ENCODE peak calls at places on chromosomes 13 and 19, in eight cellular contexts. X is right lobe of liver, N is ovary, Y is HepG2, B is IMR-90, D is stomach, P is HCT116, I is A549. C is an unnamed sample.

GRCh38 chr19:58409010-58409790 is 751 bp downstream of the ZNF584 start:
- DNase-seq in X (no peak), N (peak), Y (no peak), B (peak), D (no peak), P (no peak), I (peak), C (no peak)

GRCh38 chr19:51142119-51142518 is at the start of gene SIGLEC7:
- DNase-seq in X (no peak), N (no peak), Y (no peak), B (no peak), D (no peak), P (no peak), I (no peak), C (no peak)

GRCh38 chr19:38993271-38993670 is 17.7 kb upstream of the FBXO17 start:
- DNase-seq in X (no peak), N (no peak), Y (no peak), B (peak), D (no peak), P (no peak), I (peak), C (peak)

GRCh38 chr13:97982286-97982685 is 28.8 kb downstream of the IPO5 start:
- DNase-seq in X (no peak), N (no peak), Y (no peak), B (peak), D (no peak), P (no peak), I (no peak), C (no peak)

GRCh38 chr19:39937792-39938191 is 3.4 kb upstream of the FCGBP start:
- DNase-seq in X (no peak), N (no peak), Y (no peak), B (no peak), D (no peak), P (no peak), I (no peak), C (no peak)

GRCh38 chr19:798415-799075 is 1.3 kb downstream of the PTBP1 start:
- DNase-seq in X (peak), N (no peak), Y (peak), B (no peak), D (no peak), P (no peak), I (no peak), C (no peak)

GRCh38 chr13:106573279-106573831 is 5.4 kb upstream of the ARGLU1 start:
- DNase-seq in X (no peak), N (peak), Y (no peak), B (peak), D (no peak), P (no peak), I (no peak), C (no peak)

GRCh38 chr13:28650284-28650683 is 8.6 kb upstream of the POMP start:
- DNase-seq in X (no peak), N (no peak), Y (no peak), B (peak), D (no peak), P (no peak), I (no peak), C (no peak)

GRCh38 chr13:39023316-39023715 is 14.6 kb downstream of the PROSER1 start:
- DNase-seq in X (no peak), N (no peak), Y (no peak), B (peak), D (no peak), P (no peak), I (no peak), C (no peak)

GRCh38 chr19:14187586-14187985 is 18.4 kb downstream of the ADGRL1 start:
- DNase-seq in X (no peak), N (no peak), Y (no peak), B (no peak), D (no peak), P (no peak), I (no peak), C (no peak)

GRCh38 chr13:50244913-50245574 is 229.8 kb downstream of the KCNRG start:
- DNase-seq in X (peak), N (no peak), Y (peak), B (peak), D (peak), P (peak), I (peak), C (no peak)

GRCh38 chr13:30049692-30050091 is 199.3 kb upstream of the UBL3 start:
- DNase-seq in X (no peak), N (no peak), Y (no peak), B (no peak), D (no peak), P (no peak), I (no peak), C (no peak)

GRCh38 chr13:70585109-70585508 is 476.9 kb upstream of the KLHL1 start:
- DNase-seq in X (no peak), N (no peak), Y (no peak), B (no peak), D (no peak), P (no peak), I (no peak), C (no peak)

GRCh38 chr19:15871570-15871969 is 26.3 kb downstream of the CYP4F2 start:
- DNase-seq in X (peak), N (no peak), Y (no peak), B (no peak), D (no peak), P (peak), I (no peak), C (no peak)

GRCh38 chr13:83350569-83350968 is 531.7 kb downstream of the SLITRK1 start:
- DNase-seq in X (no peak), N (no peak), Y (no peak), B (peak), D (no peak), P (no peak), I (peak), C (no peak)

GRCh38 chr19:17576758-17577532 is 21.5 kb downstream of the COLGALT1 start:
- DNase-seq in X (no peak), N (peak), Y (no peak), B (no peak), D (no peak), P (peak), I (peak), C (peak)

GRCh38 chr19:16326401-16327130 is 1.9 kb downstream of the KLF2 start:
- DNase-seq in X (peak), N (peak), Y (no peak), B (no peak), D (no peak), P (no peak), I (no peak), C (no peak)

GRCh38 chr19:1206063-1206732 is 620 bp downstream of the STK11 start:
- DNase-seq in X (peak), N (no peak), Y (no peak), B (no peak), D (no peak), P (no peak), I (no peak), C (no peak)

GRCh38 chr19:38729653-38730469 is 14.4 kb downstream of the CAPN12 start:
- DNase-seq in X (peak), N (peak), Y (peak), B (peak), D (peak), P (peak), I (peak), C (peak)

GRCh38 chr13:73984949-73985691 is 149.1 kb downstream of the KLF12 start:
- DNase-seq in X (no peak), N (no peak), Y (no peak), B (no peak), D (no peak), P (no peak), I (no peak), C (no peak)

GRCh38 chr19:16070366-16070990 is 5.8 kb upstream of the TPM4 start:
- DNase-seq in X (peak), N (peak), Y (peak), B (no peak), D (peak), P (peak), I (peak), C (peak)

GRCh38 chr19:16340092-16340491 is 15.5 kb downstream of the KLF2 start:
- DNase-seq in X (no peak), N (peak), Y (peak), B (peak), D (no peak), P (no peak), I (peak), C (no peak)

GRCh38 chr19:14150041-14150769 is 13.8 kb upstream of the ASF1B start:
- DNase-seq in X (no peak), N (no peak), Y (no peak), B (no peak), D (no peak), P (no peak), I (no peak), C (no peak)

GRCh38 chr19:30083125-30083681 is 141.2 kb downstream of the URI1 start:
- DNase-seq in X (no peak), N (no peak), Y (no peak), B (no peak), D (no peak), P (no peak), I (no peak), C (no peak)

GRCh38 chr19:12969292-12969988 is at the start of gene DAND5:
- DNase-seq in X (no peak), N (no peak), Y (no peak), B (no peak), D (peak), P (no peak), I (no peak), C (no peak)

GRCh38 chr19:47111682-47112165 is 1.9 kb downstream of the ZC3H4 start:
- DNase-seq in X (no peak), N (no peak), Y (no peak), B (no peak), D (no peak), P (no peak), I (no peak), C (no peak)

GRCh38 chr19:47113446-47114348 is at the start of gene ZC3H4:
- DNase-seq in X (peak), N (peak), Y (peak), B (peak), D (peak), P (peak), I (peak), C (peak)

GRCh38 chr19:47111081-47111589 is 2.4 kb downstream of the ZC3H4 start:
- DNase-seq in X (peak), N (peak), Y (no peak), B (no peak), D (peak), P (no peak), I (no peak), C (no peak)

GRCh38 chr19:47112166-47112663 is 1.4 kb downstream of the ZC3H4 start:
- DNase-seq in X (peak), N (peak), Y (peak), B (peak), D (peak), P (no peak), I (peak), C (peak)

DNA sequence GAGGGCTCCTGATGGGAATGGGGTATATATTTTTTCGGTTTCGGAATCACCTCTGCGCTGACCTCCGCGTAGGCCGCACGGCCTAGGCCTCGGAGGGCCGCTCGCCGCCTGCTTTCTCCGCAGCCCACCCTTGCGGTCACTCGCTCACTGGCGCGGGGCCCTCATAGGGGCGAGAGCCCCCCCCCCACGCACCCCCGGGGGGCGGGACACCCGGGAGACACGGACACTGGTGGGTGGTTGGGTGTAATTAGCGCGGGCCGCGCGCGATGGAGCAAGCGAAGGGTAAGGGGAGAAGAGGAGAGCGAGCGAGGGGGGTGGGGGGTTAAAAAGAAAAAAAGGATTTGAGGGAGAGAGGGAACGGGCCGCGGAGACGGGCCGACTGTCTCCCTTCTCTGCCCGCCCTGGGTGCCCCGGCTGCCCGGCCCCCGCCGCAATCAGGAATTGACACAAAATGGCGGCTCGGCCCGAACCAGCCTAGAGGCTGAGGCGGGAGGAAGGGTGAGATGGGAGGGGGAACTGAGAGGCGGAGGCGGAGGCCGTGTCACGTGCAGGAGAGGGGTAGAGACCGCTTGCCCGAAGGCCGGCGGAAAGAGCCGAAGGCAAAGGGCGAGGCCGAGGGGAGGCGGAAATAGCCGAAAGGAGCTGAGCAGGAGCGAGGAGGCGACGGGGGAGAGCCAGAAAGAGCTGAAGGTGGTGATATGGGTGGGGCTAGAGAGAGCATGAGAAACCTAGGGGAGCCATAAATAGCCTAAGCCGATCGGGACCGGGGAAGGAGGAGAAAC is 721 bp downstream of the ZC3H4 start:
- DNase-seq in X (peak), N (peak), Y (peak), B (peak), D (peak), P (peak), I (peak), C (peak)
- TF ChIP-seq POLR2A in X (peak), N (peak), Y (peak), B (peak), D (peak), P (peak), I (peak), C (peak)

DNA sequence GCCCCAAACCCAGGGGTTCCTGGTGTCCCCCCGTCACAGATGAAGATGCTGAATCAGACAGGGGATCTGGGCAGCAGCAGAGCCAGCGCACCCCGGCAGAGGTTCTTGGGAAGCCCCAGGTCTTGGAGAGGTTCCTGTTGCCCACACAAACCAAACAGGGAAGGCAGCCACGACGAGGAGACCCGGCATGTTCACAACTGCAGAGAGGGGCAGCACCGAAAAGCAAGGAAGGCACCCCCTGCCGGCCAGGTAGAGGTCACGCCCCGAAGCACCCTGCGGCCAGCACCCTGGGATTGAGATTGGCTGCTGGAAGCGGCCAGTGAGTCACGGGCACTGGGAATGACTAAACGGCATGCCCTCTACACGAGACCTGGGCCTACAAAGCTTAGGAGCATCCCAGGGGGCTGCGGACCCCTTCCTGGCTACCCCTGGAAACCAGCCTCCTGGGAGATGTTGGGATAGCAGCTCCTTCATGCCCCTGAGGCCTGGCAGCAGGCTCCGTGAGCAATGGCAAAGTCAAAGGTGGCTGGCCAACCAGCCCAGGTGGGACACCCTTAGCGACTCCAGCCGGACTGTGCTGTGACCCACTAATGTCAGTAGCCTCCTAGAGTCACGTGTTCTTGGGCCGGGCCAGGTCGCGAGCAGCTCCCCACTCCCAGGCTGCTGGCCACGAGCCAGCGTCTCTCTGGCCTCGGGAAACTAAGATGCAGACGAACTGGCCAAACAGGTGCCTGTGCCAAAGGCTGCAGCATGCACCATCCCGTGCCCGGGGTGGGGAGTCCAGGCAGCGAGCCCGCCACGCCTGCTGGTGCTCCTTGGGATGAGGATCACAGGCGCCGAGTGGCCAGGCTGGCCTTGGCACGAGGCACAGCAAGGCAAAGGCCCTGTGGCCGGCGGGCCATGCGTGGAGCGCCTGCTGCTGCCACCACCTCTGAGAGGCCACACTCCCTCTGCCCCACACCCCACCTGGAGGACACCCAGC is 43.2 kb downstream of the MLLT1 start:
- DNase-seq in X (peak), N (peak), Y (no peak), B (no peak), D (peak), P (no peak), I (no peak), C (peak)
- TF ChIP-seq CTCF in X (no peak), N (no peak), Y (no peak), B (no peak), D (no peak), P (no peak), I (no peak), C (no peak)

GRCh38 chr19:10688545-10689280 is 12.5 kb upstream of the QTRT1 start:
- DNase-seq in X (no peak), N (no peak), Y (no peak), B (no peak), D (no peak), P (no peak), I (no peak), C (no peak)

GRCh38 chr19:10687518-10688288 is 13.5 kb upstream of the QTRT1 start:
- DNase-seq in X (no peak), N (no peak), Y (no peak), B (no peak), D (no peak), P (no peak), I (no peak), C (no peak)

GRCh38 chr19:10685210-10685609 is 16.0 kb upstream of the QTRT1 start:
- DNase-seq in X (no peak), N (no peak), Y (no peak), B (no peak), D (no peak), P (no peak), I (no peak), C (no peak)

GRCh38 chr19:10686193-10686592 is 15.0 kb upstream of the QTRT1 start:
- DNase-seq in X (no peak), N (no peak), Y (no peak), B (no peak), D (no peak), P (no peak), I (no peak), C (no peak)

DNA sequence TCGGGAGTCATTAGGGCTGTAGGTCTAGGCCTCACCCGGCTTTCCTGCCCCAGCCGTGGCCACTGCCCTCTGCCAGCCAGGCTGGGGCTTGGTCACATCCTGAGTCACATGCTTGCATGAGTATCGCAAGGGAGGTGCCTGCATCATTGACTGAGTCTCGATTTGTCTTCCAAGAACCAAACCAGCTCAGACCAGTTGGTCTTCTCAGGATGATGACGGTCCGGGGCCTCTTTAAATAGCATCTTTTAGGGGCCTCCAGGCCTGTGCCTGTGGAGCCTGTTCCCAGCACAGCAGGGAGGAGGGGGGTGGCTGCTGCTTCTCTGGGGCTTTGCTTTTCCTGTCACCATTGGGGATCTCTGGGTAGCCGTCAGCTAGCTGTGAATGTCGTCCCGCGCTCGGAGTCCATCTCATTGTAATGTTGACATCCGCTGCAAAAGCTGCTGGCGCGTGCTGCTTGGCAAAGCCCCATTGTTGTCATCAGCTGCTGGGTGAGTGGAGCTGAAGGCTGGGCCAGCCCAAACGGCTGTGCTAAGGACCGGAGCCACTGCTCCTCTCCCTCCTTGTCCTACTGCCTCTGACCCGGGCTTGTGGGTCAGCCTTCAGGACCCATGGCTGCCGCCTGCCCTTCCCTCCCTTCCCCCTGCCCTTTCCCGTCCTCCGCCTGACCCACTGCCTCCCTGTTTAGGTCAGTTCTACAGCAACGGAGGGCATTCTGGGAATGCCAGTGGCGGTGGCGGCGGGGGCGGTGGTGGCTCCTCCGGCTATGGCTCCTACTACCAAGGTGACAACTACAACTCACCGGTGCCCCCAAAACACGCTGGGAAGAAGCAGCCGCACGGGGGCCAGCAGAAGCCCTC is 14.3 kb upstream of the QTRT1 start:
- DNase-seq in X (no peak), N (no peak), Y (no peak), B (peak), D (no peak), P (no peak), I (no peak), C (no peak)
- TF ChIP-seq POLR2A in X (no peak), N (no peak), Y (no peak), B (no peak), D (no peak), P (no peak), I (no peak), C (no peak)

GRCh38 chr13:114113961-114114360 is 18.5 kb downstream of the RASA3 start:
- DNase-seq in X (no peak), N (peak), Y (no peak), B (no peak), D (no peak), P (no peak), I (no peak), C (no peak)

GRCh38 chr13:114112231-114112825 is 20.1 kb downstream of the RASA3 start:
- DNase-seq in X (peak), N (peak), Y (no peak), B (peak), D (no peak), P (no peak), I (no peak), C (no peak)

GRCh38 chr13:114111577-114111976 is 20.8 kb downstream of the RASA3 start:
- DNase-seq in X (no peak), N (no peak), Y (no peak), B (peak), D (no peak), P (no peak), I (no peak), C (no peak)

GRCh38 chr13:114115191-114115671 is 17.2 kb downstream of the RASA3 start:
- DNase-seq in X (peak), N (peak), Y (peak), B (peak), D (peak), P (no peak), I (peak), C (no peak)

DNA sequence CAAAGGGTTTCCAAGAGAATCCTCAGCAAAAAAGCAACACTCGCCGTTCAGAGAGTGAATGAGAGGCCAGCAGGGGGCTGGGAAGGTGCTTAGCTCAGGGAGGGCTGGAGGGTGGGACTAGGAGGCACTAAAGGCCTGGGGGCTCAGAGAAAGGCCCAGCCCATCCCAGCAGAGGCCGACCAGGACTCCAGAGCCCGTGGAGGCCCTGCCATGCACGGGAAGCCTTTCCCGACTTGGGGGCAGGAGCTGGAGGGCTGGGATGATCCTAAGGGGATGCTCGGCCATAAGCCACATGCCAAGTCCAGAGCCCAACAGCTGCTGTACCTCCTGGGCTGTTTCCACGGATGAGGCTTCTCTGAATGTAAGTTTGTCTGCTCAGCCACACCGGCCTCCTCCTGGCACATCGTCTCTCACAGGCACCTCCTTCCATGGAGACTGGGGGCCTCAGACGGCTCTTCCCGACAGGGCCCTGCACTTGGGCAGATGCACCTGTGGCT is 19.5 kb downstream of the RASA3 start:
- DNase-seq in X (peak), N (peak), Y (no peak), B (no peak), D (no peak), P (no peak), I (no peak), C (peak)
- TF ChIP-seq CTCF in X (no peak), N (no peak), Y (no peak), B (no peak), D (no peak), P (no peak), I (no peak), C (no peak)

C was measured in lower leg skin.